ENCODE peak calls at places on chromosomes 5 and 9, in nine cellular contexts. R, E, M, B, X, A, U, J and O are unnamed samples.

GRCh38 chr5:80238778-80239679 is 16.8 kb downstream of the SERINC5 start:
- DNase-seq in R (peak; percentile 72), E (peak; percentile 57), M (no peak), B (no peak), X (peak; percentile 58), A (no peak), U (peak; percentile 62), J (no peak), O (peak; percentile 67)

GRCh38 chr9:36991516-36992134 is 42.4 kb downstream of the PAX5 start:
- DNase-seq in R (peak; percentile 31), E (no peak), M (no peak), B (peak; percentile 66), X (no peak), A (no peak), U (peak; percentile 16), J (peak; percentile 54), O (no peak)

GRCh38 chr5:157596449-157596848 is 20.9 kb upstream of the ADAM19 start:
- DNase-seq in R (no peak), E (no peak), M (no peak), B (peak; percentile 94), X (no peak), A (no peak), U (no peak), J (no peak), O (no peak)

GRCh38 chr5:54360089-54360488 is 49.7 kb upstream of the ARL15 start:
- DNase-seq in R (no peak), E (no peak), M (no peak), B (no peak), X (no peak), A (no peak), U (no peak), J (no peak), O (no peak)

GRCh38 chr5:169164481-169164925 is 136.4 kb downstream of the SLIT3 start:
- DNase-seq in R (peak; percentile 74), E (peak; percentile 51), M (no peak), B (no peak), X (peak; percentile 61), A (no peak), U (peak; percentile 67), J (peak; percentile 32), O (no peak)

GRCh38 chr5:19866088-19866446 is 121.9 kb downstream of the CDH18 start:
- DNase-seq in R (no peak), E (no peak), M (no peak), B (no peak), X (no peak), A (no peak), U (no peak), J (no peak), O (no peak)

GRCh38 chr9:93121316-93122241 is 12.5 kb downstream of the NINJ1 start:
- DNase-seq in R (no peak), E (no peak), M (peak; percentile 60), B (no peak), X (peak; percentile 45), A (peak; percentile 1), U (no peak), J (no peak), O (peak; percentile 13)

GRCh38 chr5:54021413-54022155 is 288.8 kb downstream of the ARL15 start:
- DNase-seq in R (no peak), E (no peak), M (no peak), B (peak; percentile 18), X (no peak), A (no peak), U (peak; percentile 7), J (no peak), O (no peak)

GRCh38 chr9:137465000-137465769 is 6.1 kb upstream of the NSMF start:
- DNase-seq in R (no peak), E (no peak), M (peak; percentile 53), B (no peak), X (no peak), A (no peak), U (no peak), J (no peak), O (peak; percentile 9)

GRCh38 chr9:33867747-33868429 is 50.9 kb downstream of the UBE2R2 start:
- DNase-seq in R (no peak), E (peak; percentile 51), M (peak; percentile 77), B (peak; percentile 37), X (no peak), A (no peak), U (peak; percentile 31), J (no peak), O (peak; percentile 60)

GRCh38 chr9:136019041-136019680 is 58.0 kb upstream of the UBAC1 start:
- DNase-seq in R (no peak), E (no peak), M (no peak), B (no peak), X (peak; percentile 36), A (no peak), U (no peak), J (no peak), O (no peak)

GRCh38 chr9:132731230-132731629 is 61.0 kb downstream of the GTF3C4 start:
- DNase-seq in R (no peak), E (no peak), M (no peak), B (no peak), X (no peak), A (no peak), U (no peak), J (no peak), O (no peak)

GRCh38 chr9:14018061-14018460 is 295.9 kb downstream of the NFIB start:
- DNase-seq in R (no peak), E (no peak), M (no peak), B (no peak), X (no peak), A (no peak), U (peak; percentile 78), J (no peak), O (no peak)

GRCh38 chr5:127373858-127374491 is 83.4 kb downstream of the MEGF10 start:
- DNase-seq in R (no peak), E (no peak), M (no peak), B (peak; percentile 13), X (no peak), A (no peak), U (no peak), J (no peak), O (no peak)

GRCh38 chr9:92561374-92562329 is 25.9 kb upstream of the ECM2 start:
- DNase-seq in R (no peak), E (no peak), M (no peak), B (no peak), X (no peak), A (no peak), U (no peak), J (no peak), O (no peak)

GRCh38 chr9:71984388-71985069 is 73.1 kb downstream of the C9orf85 start:
- DNase-seq in R (no peak), E (peak; percentile 53), M (no peak), B (no peak), X (no peak), A (no peak), U (no peak), J (no peak), O (peak; percentile 91)

GRCh38 chr9:6869081-6869948 is 111.5 kb downstream of the KDM4C start:
- DNase-seq in R (no peak), E (no peak), M (no peak), B (no peak), X (no peak), A (no peak), U (no peak), J (no peak), O (no peak)

GRCh38 chr5:133396724-133397123 is 215.6 kb downstream of the FSTL4 start:
- DNase-seq in R (no peak), E (no peak), M (no peak), B (no peak), X (no peak), A (no peak), U (no peak), J (no peak), O (no peak)

GRCh38 chr5:178642351-178642909 is 15.6 kb upstream of the CLK4 start:
- DNase-seq in R (no peak), E (no peak), M (no peak), B (no peak), X (no peak), A (no peak), U (peak; percentile 54), J (no peak), O (no peak)

GRCh38 chr9:109967651-109968331 is 187.8 kb downstream of the PALM2AKAP2 start:
- DNase-seq in R (no peak), E (no peak), M (no peak), B (no peak), X (no peak), A (no peak), U (no peak), J (no peak), O (no peak)

GRCh38 chr9:3180696-3181048 is 336.8 kb upstream of the PUM3 start:
- DNase-seq in R (no peak), E (no peak), M (no peak), B (no peak), X (no peak), A (no peak), U (no peak), J (no peak), O (no peak)
- H3K4me3 ChIP-seq in R (peak overlapping the region; percentile 31), E (no peak overlapping the region), M (peak overlapping the region; percentile 37), B (no peak overlapping the region), X (peak overlapping the region; percentile 38), A (peak overlapping the region; percentile 16), U (no peak overlapping the region), J (no peak overlapping the region), O (peak overlapping the region; percentile 16)

GRCh38 chr5:141363952-141364660 is at the start of gene PCDHGA5:
- DNase-seq in R (no peak), E (no peak), M (no peak), B (no peak), X (no peak), A (no peak), U (no peak), J (no peak), O (no peak)
- H3K9me3 ChIP-seq in R (peaks cover 83% of the 10 kb centered on the region), E (peaks cover 29% of the 10 kb centered on the region), M (peaks cover 61% of the 10 kb centered on the region), B (no peaks in the 10 kb centered on the region), X (peaks cover 98% of the 10 kb centered on the region), A (peaks cover 84% of the 10 kb centered on the region), U (peaks cover 2% of the 10 kb centered on the region), J (no peaks in the 10 kb centered on the region), O (peaks cover 28% of the 10 kb centered on the region)

DNA sequence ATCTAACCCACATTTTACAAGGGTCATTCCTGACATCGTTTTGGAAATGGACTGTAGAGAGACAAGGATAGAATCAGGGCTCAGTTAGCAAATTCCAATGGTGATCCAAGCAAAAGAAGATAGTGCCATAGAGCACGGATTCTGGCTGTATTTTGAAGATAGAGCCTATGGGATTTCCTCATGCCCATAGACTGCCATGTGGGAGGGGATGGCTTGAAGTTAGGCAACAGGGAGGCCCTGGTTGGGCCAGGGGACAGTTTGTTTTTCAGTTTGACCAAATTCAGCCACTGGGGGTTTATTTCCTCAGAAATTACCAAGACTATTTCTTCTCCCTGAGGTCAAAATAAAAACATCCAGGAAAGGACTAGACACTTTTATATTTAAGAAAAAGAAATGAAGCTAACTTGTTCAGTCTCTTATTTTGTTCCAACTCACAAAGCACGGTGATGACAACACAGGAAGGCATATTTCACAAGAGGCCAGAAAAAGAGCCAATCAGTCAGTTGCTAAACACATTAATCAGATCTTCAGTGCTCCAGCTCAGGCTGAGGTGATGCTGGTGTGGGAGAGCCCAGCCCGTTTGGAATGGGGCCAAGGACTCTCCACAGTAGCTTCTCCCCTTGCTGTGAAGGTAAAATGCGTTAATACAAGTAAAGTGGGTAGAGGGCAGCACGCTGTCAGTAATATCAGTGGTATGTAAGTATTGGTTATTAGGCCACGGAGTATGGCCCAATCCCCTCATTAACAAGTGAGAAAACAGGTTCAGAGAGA is 4.4 kb upstream of the DCTN4 start:
- DNase-seq in R (peak; percentile 47), E (peak; percentile 47), M (peak; percentile 79), B (no peak), X (peak; percentile 72), A (no peak), U (no peak), J (no peak), O (peak; percentile 68)
- TF ChIP-seq CTCF in R (no peak), E (no peak), M (no peak), B (no peak), X (no peak), A (no peak), U (no peak), J (no peak), O (no peak)

GRCh38 chr5:140725799-140726471 is 25.7 kb downstream of the ZMAT2 start:
- DNase-seq in R (peak; percentile 49), E (peak; percentile 25), M (no peak), B (no peak), X (no peak), A (no peak), U (peak; percentile 85), J (peak; percentile 84), O (no peak)
- H3K4me3 ChIP-seq in R (no peak overlapping the region), E (no peak overlapping the region), M (peak overlapping the region; percentile 19), B (no peak overlapping the region), X (peak overlapping the region; percentile 5), A (peak overlapping the region; percentile 4), U (peak overlapping the region; percentile 28), J (peak overlapping the region; percentile 8), O (no peak overlapping the region)